ENCODE peak calls at places on chromosomes 6 and 20, in five cellular contexts. One of them, this sample, is unnamed. For H4K20me1, the result is how much of the 10 kb centered on the place peaks cover.

GRCh38 chr6:166637806-166638458 is 10.9 kb upstream of the RPS6KA2 start:
- DNase-seq in H9: no peak
- DNase-seq in hepatocyte: no peak
- DNase-seq in HepG2: no peak
- DNase-seq in SK-N-SH: no peak
- DNase-seq in this sample: no peak

GRCh38 chr6:37985355-37985754 is 165.8 kb downstream of the ZFAND3 start:
- DNase-seq in H9: no peak
- DNase-seq in hepatocyte: no peak
- DNase-seq in HepG2: no peak
- DNase-seq in SK-N-SH: no peak
- DNase-seq in this sample: no peak

GRCh38 chr6:78746457-78746856 is 120.9 kb upstream of the IRAK1BP1 start:
- DNase-seq in H9: no peak
- DNase-seq in hepatocyte: no peak
- DNase-seq in HepG2: no peak
- DNase-seq in SK-N-SH: no peak
- DNase-seq in this sample: no peak

GRCh38 chr6:36605560-36606391 is 11.6 kb downstream of the SRSF3 start:
- DNase-seq in H9: no peak
- DNase-seq in hepatocyte: no peak
- DNase-seq in HepG2: no peak
- DNase-seq in SK-N-SH: no peak
- DNase-seq in this sample: no peak

GRCh38 chr6:1380625-1381396 is 8.6 kb upstream of the FOXF2 start:
- DNase-seq in H9: no peak
- DNase-seq in hepatocyte: no peak
- DNase-seq in HepG2: no peak
- DNase-seq in SK-N-SH: no peak
- DNase-seq in this sample: peak

GRCh38 chr6:54244430-54244829 is 63.8 kb upstream of the TINAG start:
- DNase-seq in H9: no peak
- DNase-seq in hepatocyte: peak
- DNase-seq in HepG2: peak
- DNase-seq in SK-N-SH: peak
- DNase-seq in this sample: peak

GRCh38 chr6:135129139-135129867 is 51.8 kb upstream of the MYB start:
- DNase-seq in H9: no peak
- DNase-seq in hepatocyte: no peak
- DNase-seq in HepG2: no peak
- DNase-seq in SK-N-SH: no peak
- DNase-seq in this sample: no peak

GRCh38 chr6:30447237-30447636 is 42.1 kb upstream of the HLA-E start:
- DNase-seq in H9: peak
- DNase-seq in hepatocyte: peak
- DNase-seq in HepG2: peak
- DNase-seq in SK-N-SH: no peak
- DNase-seq in this sample: peak

GRCh38 chr6:157432231-157432630 is 51.2 kb downstream of the ZDHHC14 start:
- DNase-seq in H9: no peak
- DNase-seq in hepatocyte: no peak
- DNase-seq in HepG2: no peak
- DNase-seq in SK-N-SH: no peak
- DNase-seq in this sample: no peak

GRCh38 chr20:1757606-1758507 is 100.3 kb upstream of the SIRPG start:
- DNase-seq in H9: no peak
- DNase-seq in hepatocyte: no peak
- DNase-seq in HepG2: no peak
- DNase-seq in SK-N-SH: no peak
- DNase-seq in this sample: peak

GRCh38 chr6:159969204-159969912 is 476 bp downstream of the IGF2R start:
- DNase-seq in H9: no peak
- DNase-seq in hepatocyte: peak
- DNase-seq in HepG2: no peak
- DNase-seq in SK-N-SH: peak
- DNase-seq in this sample: peak

GRCh38 chr6:49252901-49253300 is 210.2 kb downstream of the MMUT start:
- DNase-seq in H9: no peak
- DNase-seq in hepatocyte: no peak
- DNase-seq in HepG2: no peak
- DNase-seq in SK-N-SH: no peak
- DNase-seq in this sample: no peak

GRCh38 chr20:40990542-40991120 is 38.0 kb upstream of the TOP1 start:
- DNase-seq in H9: peak
- DNase-seq in hepatocyte: peak
- DNase-seq in HepG2: peak
- DNase-seq in SK-N-SH: peak
- DNase-seq in this sample: peak

GRCh38 chr6:704037-704436 is 11.1 kb upstream of the EXOC2 start:
- DNase-seq in H9: no peak
- DNase-seq in hepatocyte: no peak
- DNase-seq in HepG2: no peak
- DNase-seq in SK-N-SH: no peak
- DNase-seq in this sample: no peak

GRCh38 chr20:62533591-62534495 is 58.0 kb upstream of the GATA5 start:
- DNase-seq in H9: no peak
- DNase-seq in hepatocyte: no peak
- DNase-seq in HepG2: no peak
- DNase-seq in SK-N-SH: no peak
- DNase-seq in this sample: no peak

GRCh38 chr20:2858591-2858990 is 14.7 kb upstream of the PTPRA start:
- DNase-seq in H9: no peak
- DNase-seq in hepatocyte: no peak
- DNase-seq in HepG2: no peak
- DNase-seq in SK-N-SH: no peak
- DNase-seq in this sample: no peak

GRCh38 chr6:8705435-8706020 is 270.2 kb upstream of the SLC35B3 start:
- DNase-seq in H9: no peak
- DNase-seq in hepatocyte: no peak
- DNase-seq in HepG2: no peak
- DNase-seq in SK-N-SH: no peak
- DNase-seq in this sample: peak

GRCh38 chr20:49668181-49668877 is 45.3 kb downstream of the B4GALT5 start:
- DNase-seq in H9: no peak
- DNase-seq in hepatocyte: no peak
- DNase-seq in HepG2: no peak
- DNase-seq in SK-N-SH: no peak
- DNase-seq in this sample: peak

GRCh38 chr6:104606361-104606760 is 253.4 kb downstream of the HACE1 start:
- DNase-seq in H9: peak
- DNase-seq in hepatocyte: no peak
- DNase-seq in HepG2: no peak
- DNase-seq in SK-N-SH: no peak
- DNase-seq in this sample: peak

GRCh38 chr6:154615483-154616025 is 105.1 kb upstream of the CNKSR3 start:
- DNase-seq in H9: peak
- DNase-seq in hepatocyte: peak
- DNase-seq in HepG2: peak
- DNase-seq in SK-N-SH: peak
- DNase-seq in this sample: no peak

GRCh38 chr20:46648903-46649649 is 2.2 kb downstream of the SLC13A3 start:
- DNase-seq in H9: no peak
- DNase-seq in hepatocyte: no peak
- DNase-seq in HepG2: peak
- DNase-seq in SK-N-SH: no peak
- DNase-seq in this sample: peak

GRCh38 chr6:13304101-13304500 is 24.2 kb downstream of the TBC1D7 start:
- DNase-seq in H9: no peak
- DNase-seq in hepatocyte: no peak
- DNase-seq in HepG2: no peak
- DNase-seq in SK-N-SH: no peak
- DNase-seq in this sample: no peak

GRCh38 chr6:13304580-13305255 is 23.6 kb downstream of the TBC1D7 start:
- DNase-seq in H9: no peak
- DNase-seq in hepatocyte: no peak
- DNase-seq in HepG2: no peak
- DNase-seq in SK-N-SH: no peak
- DNase-seq in this sample: no peak

GRCh38 chr6:13302291-13302690 is 26.0 kb downstream of the TBC1D7 start:
- DNase-seq in H9: no peak
- DNase-seq in hepatocyte: no peak
- DNase-seq in HepG2: no peak
- DNase-seq in SK-N-SH: no peak
- DNase-seq in this sample: no peak

GRCh38 chr6:13303668-13304017 is 24.7 kb downstream of the TBC1D7 start:
- DNase-seq in H9: no peak
- DNase-seq in hepatocyte: peak
- DNase-seq in HepG2: no peak
- DNase-seq in SK-N-SH: no peak
- DNase-seq in this sample: no peak

GRCh38 chr6:13302751-13303667 is 25.3 kb downstream of the TBC1D7 start:
- DNase-seq in H9: no peak
- DNase-seq in hepatocyte: peak
- DNase-seq in HepG2: peak
- DNase-seq in SK-N-SH: no peak
- DNase-seq in this sample: no peak
- H2AFZ ChIP-seq in H9: no peak
- H2AFZ ChIP-seq in hepatocyte: no peak
- H2AFZ ChIP-seq in HepG2: no peak
- H2AFZ ChIP-seq in SK-N-SH: peak
- H2AFZ ChIP-seq in this sample: no peak

GRCh38 chr6:57097596-57097995 is 7.6 kb downstream of the ZNF451 start:
- DNase-seq in H9: no peak
- DNase-seq in hepatocyte: no peak
- DNase-seq in HepG2: no peak
- DNase-seq in SK-N-SH: no peak
- DNase-seq in this sample: no peak
- H4K20me1 ChIP-seq in H9: under half
- H4K20me1 ChIP-seq in hepatocyte: under half
- H4K20me1 ChIP-seq in HepG2: under half
- H4K20me1 ChIP-seq in SK-N-SH: under half
- H4K20me1 ChIP-seq in this sample: half or more

GRCh38 chr6:14243617-14244016 is 126.0 kb downstream of the CD83 start:
- DNase-seq in H9: no peak
- DNase-seq in hepatocyte: no peak
- DNase-seq in HepG2: no peak
- DNase-seq in SK-N-SH: no peak
- DNase-seq in this sample: no peak

GRCh38 chr6:14239097-14239496 is 121.5 kb downstream of the CD83 start:
- DNase-seq in H9: no peak
- DNase-seq in hepatocyte: no peak
- DNase-seq in HepG2: no peak
- DNase-seq in SK-N-SH: no peak
- DNase-seq in this sample: no peak

GRCh38 chr6:14246876-14247275 is 129.3 kb downstream of the CD83 start:
- DNase-seq in H9: no peak
- DNase-seq in hepatocyte: no peak
- DNase-seq in HepG2: no peak
- DNase-seq in SK-N-SH: no peak
- DNase-seq in this sample: no peak

GRCh38 chr6:14240411-14241166 is 123.0 kb downstream of the CD83 start:
- DNase-seq in H9: no peak
- DNase-seq in hepatocyte: no peak
- DNase-seq in HepG2: no peak
- DNase-seq in SK-N-SH: no peak
- DNase-seq in this sample: no peak

DNA sequence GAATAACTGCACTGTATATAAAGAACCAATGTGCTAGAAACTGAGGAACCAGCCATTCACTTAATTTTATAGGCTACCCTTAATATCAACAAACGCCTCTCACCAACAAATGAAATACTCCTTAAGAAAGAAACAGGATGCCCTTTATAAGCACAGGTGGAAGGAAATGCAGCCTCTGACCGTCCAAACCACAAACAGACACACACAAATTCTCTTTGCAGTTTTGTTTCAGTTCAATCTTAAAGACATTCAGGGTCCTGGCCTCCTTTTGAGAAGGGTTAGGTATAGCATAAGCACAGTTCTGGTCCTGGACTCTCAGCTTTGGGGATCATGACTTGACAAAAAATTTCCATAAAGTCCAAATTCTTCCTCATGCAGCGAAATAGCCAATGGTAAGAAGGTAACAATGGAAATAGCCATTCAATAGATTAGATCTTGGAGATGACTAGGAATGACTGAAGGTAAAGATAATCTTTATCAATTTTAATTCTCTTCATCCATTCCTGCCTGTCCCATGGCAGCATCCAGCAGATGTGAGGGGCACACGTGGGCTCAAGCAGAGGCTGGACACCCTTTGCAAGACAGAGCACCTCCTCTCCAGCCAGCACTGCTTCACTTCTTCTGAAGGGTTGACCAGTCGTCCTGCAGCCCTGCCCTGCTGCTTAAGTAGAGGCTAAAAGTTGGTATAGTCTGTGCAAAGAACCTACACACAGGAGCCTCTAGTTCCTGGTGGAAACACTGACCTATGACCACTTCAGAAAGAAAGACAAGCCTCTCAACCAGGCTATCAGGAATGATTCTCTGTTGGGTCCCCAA is 123.9 kb downstream of the CD83 start:
- DNase-seq in H9: no peak
- DNase-seq in hepatocyte: no peak
- DNase-seq in HepG2: no peak
- DNase-seq in SK-N-SH: no peak
- DNase-seq in this sample: no peak
- H3K4me2 ChIP-seq in H9: no peak
- H3K4me2 ChIP-seq in hepatocyte: no peak
- H3K4me2 ChIP-seq in HepG2: no peak
- H3K4me2 ChIP-seq in SK-N-SH: no peak
- H3K4me2 ChIP-seq in this sample: no peak

GRCh38 chr6:93779086-93779858 is 359.9 kb upstream of the EPHA7 start:
- DNase-seq in H9: no peak
- DNase-seq in hepatocyte: peak
- DNase-seq in HepG2: no peak
- DNase-seq in SK-N-SH: no peak
- DNase-seq in this sample: peak

GRCh38 chr6:93786474-93787330 is 367.3 kb upstream of the EPHA7 start:
- DNase-seq in H9: peak
- DNase-seq in hepatocyte: no peak
- DNase-seq in HepG2: no peak
- DNase-seq in SK-N-SH: no peak
- DNase-seq in this sample: peak

GRCh38 chr6:93787841-93788240 is 368.5 kb upstream of the EPHA7 start:
- DNase-seq in H9: no peak
- DNase-seq in hepatocyte: no peak
- DNase-seq in HepG2: no peak
- DNase-seq in SK-N-SH: no peak
- DNase-seq in this sample: peak

GRCh38 chr6:93789532-93789931 is 370.2 kb upstream of the EPHA7 start:
- DNase-seq in H9: no peak
- DNase-seq in hepatocyte: no peak
- DNase-seq in HepG2: no peak
- DNase-seq in SK-N-SH: no peak
- DNase-seq in this sample: no peak

GRCh38 chr6:93784794-93785757 is 365.7 kb upstream of the EPHA7 start:
- DNase-seq in H9: no peak
- DNase-seq in hepatocyte: no peak
- DNase-seq in HepG2: no peak
- DNase-seq in SK-N-SH: no peak
- DNase-seq in this sample: peak
- H2AFZ ChIP-seq in H9: no peak
- H2AFZ ChIP-seq in hepatocyte: peak
- H2AFZ ChIP-seq in HepG2: no peak
- H2AFZ ChIP-seq in SK-N-SH: peak
- H2AFZ ChIP-seq in this sample: peak

This sample was measured in neural progenitor cell.